ENCODE peak calls at places on chromosomes 1 and 21, in five cellular contexts. One of them, this sample, is unnamed.

GRCh38 chr1:111882986-111883560 is 106.4 kb downstream of the KCND3 start:
- DNase-seq in uterus: no peak
- DNase-seq in endodermal cell: no peak
- DNase-seq in coronary artery: no peak
- DNase-seq in epithelial cell of prostate: no peak
- DNase-seq in this sample: no peak

GRCh38 chr1:204377800-204378608 is 18.3 kb upstream of the PLEKHA6 start:
- DNase-seq in endodermal cell: peak
- DNase-seq in coronary artery: no peak
- DNase-seq in uterus: no peak
- DNase-seq in epithelial cell of prostate: no peak
- DNase-seq in this sample: no peak

GRCh38 chr1:80083892-80084291 is 1077.4 kb upstream of the ADGRL4 start:
- DNase-seq in endodermal cell: no peak
- DNase-seq in uterus: no peak
- DNase-seq in epithelial cell of prostate: no peak
- DNase-seq in coronary artery: no peak
- DNase-seq in this sample: no peak

GRCh38 chr1:182206628-182207239 is 145.2 kb upstream of the ZNF648 start:
- DNase-seq in coronary artery: peak
- DNase-seq in uterus: peak
- DNase-seq in epithelial cell of prostate: no peak
- DNase-seq in endodermal cell: no peak
- DNase-seq in this sample: no peak

GRCh38 chr1:50591598-50591997 is 168.4 kb upstream of the DMRTA2 start:
- DNase-seq in endodermal cell: no peak
- DNase-seq in coronary artery: no peak
- DNase-seq in uterus: no peak
- DNase-seq in epithelial cell of prostate: no peak
- DNase-seq in this sample: no peak

GRCh38 chr1:43671193-43671592 is 21.2 kb downstream of the KDM4A start:
- DNase-seq in coronary artery: no peak
- DNase-seq in epithelial cell of prostate: no peak
- DNase-seq in endodermal cell: no peak
- DNase-seq in uterus: no peak
- DNase-seq in this sample: no peak

GRCh38 chr1:160844447-160845232 is 18.0 kb downstream of the CD244 start:
- DNase-seq in coronary artery: no peak
- DNase-seq in uterus: no peak
- DNase-seq in epithelial cell of prostate: no peak
- DNase-seq in endodermal cell: no peak
- DNase-seq in this sample: no peak

GRCh38 chr1:6603424-6603850 is 768 bp upstream of the KLHL21 start:
- DNase-seq in endodermal cell: peak
- DNase-seq in uterus: peak
- DNase-seq in coronary artery: peak
- DNase-seq in epithelial cell of prostate: no peak
- DNase-seq in this sample: peak

GRCh38 chr1:29123871-29124365 is at the start of gene TMEM200B:
- DNase-seq in endodermal cell: peak
- DNase-seq in epithelial cell of prostate: no peak
- DNase-seq in uterus: peak
- DNase-seq in coronary artery: peak
- DNase-seq in this sample: no peak

GRCh38 chr1:91799159-91799558 is 86.8 kb downstream of the TGFBR3 start:
- DNase-seq in uterus: no peak
- DNase-seq in endodermal cell: no peak
- DNase-seq in coronary artery: no peak
- DNase-seq in epithelial cell of prostate: no peak
- DNase-seq in this sample: no peak

GRCh38 chr1:212291505-212292134 is 6.4 kb downstream of the PPP2R5A start:
- DNase-seq in endodermal cell: no peak
- DNase-seq in uterus: no peak
- DNase-seq in epithelial cell of prostate: no peak
- DNase-seq in coronary artery: no peak
- DNase-seq in this sample: no peak

GRCh38 chr1:183877321-183877720 is 72.4 kb downstream of the RGL1 start:
- DNase-seq in coronary artery: no peak
- DNase-seq in epithelial cell of prostate: no peak
- DNase-seq in uterus: peak
- DNase-seq in endodermal cell: no peak
- DNase-seq in this sample: peak

GRCh38 chr21:35578350-35578782 is 482.0 kb downstream of the SETD4 start:
- DNase-seq in coronary artery: no peak
- DNase-seq in epithelial cell of prostate: peak
- DNase-seq in uterus: no peak
- DNase-seq in endodermal cell: no peak
- DNase-seq in this sample: no peak

GRCh38 chr1:184838374-184838995 is 83.8 kb upstream of the EDEM3 start:
- DNase-seq in epithelial cell of prostate: peak
- DNase-seq in uterus: peak
- DNase-seq in coronary artery: peak
- DNase-seq in endodermal cell: no peak
- DNase-seq in this sample: no peak

GRCh38 chr1:218357893-218358232 is 12.7 kb downstream of the TGFB2 start:
- DNase-seq in endodermal cell: no peak
- DNase-seq in uterus: no peak
- DNase-seq in coronary artery: no peak
- DNase-seq in epithelial cell of prostate: no peak
- DNase-seq in this sample: no peak

GRCh38 chr1:243354511-243355153 is 98.8 kb downstream of the SDCCAG8 start:
- DNase-seq in epithelial cell of prostate: no peak
- DNase-seq in uterus: no peak
- DNase-seq in coronary artery: no peak
- DNase-seq in endodermal cell: no peak
- DNase-seq in this sample: no peak

GRCh38 chr1:2327841-2328240 is 63.5 kb downstream of the MORN1 start:
- DNase-seq in epithelial cell of prostate: no peak
- DNase-seq in endodermal cell: no peak
- DNase-seq in coronary artery: no peak
- DNase-seq in uterus: no peak
- DNase-seq in this sample: no peak

GRCh38 chr21:41318218-41318617 is 1.6 kb downstream of the FAM3B start:
- DNase-seq in uterus: no peak
- DNase-seq in epithelial cell of prostate: no peak
- DNase-seq in endodermal cell: no peak
- DNase-seq in coronary artery: no peak
- DNase-seq in this sample: no peak

GRCh38 chr1:211349730-211350129 is 23.1 kb downstream of the TRAF5 start:
- DNase-seq in uterus: no peak
- DNase-seq in coronary artery: no peak
- DNase-seq in epithelial cell of prostate: no peak
- DNase-seq in endodermal cell: peak
- DNase-seq in this sample: no peak

GRCh38 chr1:96598416-96599168 is 123.0 kb upstream of the PTBP2 start:
- DNase-seq in endodermal cell: no peak
- DNase-seq in uterus: no peak
- DNase-seq in epithelial cell of prostate: no peak
- DNase-seq in coronary artery: no peak
- DNase-seq in this sample: peak

GRCh38 chr21:16418211-16418610 is 688.4 kb downstream of the USP25 start:
- DNase-seq in uterus: no peak
- DNase-seq in epithelial cell of prostate: no peak
- DNase-seq in endodermal cell: no peak
- DNase-seq in coronary artery: no peak
- DNase-seq in this sample: no peak

GRCh38 chr1:176090766-176091165 is 116.3 kb downstream of the COP1 start:
- DNase-seq in coronary artery: no peak
- DNase-seq in epithelial cell of prostate: no peak
- DNase-seq in uterus: no peak
- DNase-seq in endodermal cell: no peak
- DNase-seq in this sample: no peak

GRCh38 chr1:16187748-16188401 is 24.6 kb downstream of the ARHGEF19 start:
- DNase-seq in endodermal cell: peak
- DNase-seq in uterus: peak
- DNase-seq in epithelial cell of prostate: peak
- DNase-seq in coronary artery: peak
- DNase-seq in this sample: peak

GRCh38 chr1:190478193-190479007 is 736 bp upstream of the BRINP3 start:
- DNase-seq in epithelial cell of prostate: peak
- DNase-seq in endodermal cell: peak
- DNase-seq in coronary artery: no peak
- DNase-seq in uterus: no peak
- DNase-seq in this sample: peak

GRCh38 chr1:228084797-228085196 is 2.3 kb downstream of the ARF1 start:
- DNase-seq in endodermal cell: no peak
- DNase-seq in epithelial cell of prostate: no peak
- DNase-seq in coronary artery: no peak
- DNase-seq in uterus: no peak
- DNase-seq in this sample: no peak

GRCh38 chr1:22325531-22326371 is 125.9 kb upstream of the ZBTB40 start:
- DNase-seq in endodermal cell: no peak
- DNase-seq in epithelial cell of prostate: no peak
- DNase-seq in coronary artery: peak
- DNase-seq in uterus: peak
- DNase-seq in this sample: no peak

GRCh38 chr1:9478021-9478420 is 61.2 kb upstream of the SLC25A33 start:
- DNase-seq in uterus: no peak
- DNase-seq in coronary artery: no peak
- DNase-seq in endodermal cell: no peak
- DNase-seq in epithelial cell of prostate: no peak
- DNase-seq in this sample: no peak

GRCh38 chr1:61227857-61228557 is 145.6 kb downstream of the NFIA start:
- DNase-seq in epithelial cell of prostate: no peak
- DNase-seq in endodermal cell: no peak
- DNase-seq in uterus: no peak
- DNase-seq in coronary artery: no peak
- DNase-seq in this sample: no peak

GRCh38 chr1:111990026-111990877 is 784 bp upstream of the KCND3 start:
- DNase-seq in coronary artery: no peak
- DNase-seq in epithelial cell of prostate: no peak
- DNase-seq in endodermal cell: peak
- DNase-seq in uterus: peak
- DNase-seq in this sample: no peak

GRCh38 chr1:200737647-200738296 is 921 bp upstream of the CAMSAP2 start:
- DNase-seq in uterus: no peak
- DNase-seq in epithelial cell of prostate: no peak
- DNase-seq in coronary artery: no peak
- DNase-seq in endodermal cell: no peak
- DNase-seq in this sample: no peak
- H3K27ac ChIP-seq in uterus: peak
- H3K27ac ChIP-seq in epithelial cell of prostate: peak
- H3K27ac ChIP-seq in coronary artery: peak
- H3K27ac ChIP-seq in endodermal cell: no peak
- H3K27ac ChIP-seq in this sample: peak

DNA sequence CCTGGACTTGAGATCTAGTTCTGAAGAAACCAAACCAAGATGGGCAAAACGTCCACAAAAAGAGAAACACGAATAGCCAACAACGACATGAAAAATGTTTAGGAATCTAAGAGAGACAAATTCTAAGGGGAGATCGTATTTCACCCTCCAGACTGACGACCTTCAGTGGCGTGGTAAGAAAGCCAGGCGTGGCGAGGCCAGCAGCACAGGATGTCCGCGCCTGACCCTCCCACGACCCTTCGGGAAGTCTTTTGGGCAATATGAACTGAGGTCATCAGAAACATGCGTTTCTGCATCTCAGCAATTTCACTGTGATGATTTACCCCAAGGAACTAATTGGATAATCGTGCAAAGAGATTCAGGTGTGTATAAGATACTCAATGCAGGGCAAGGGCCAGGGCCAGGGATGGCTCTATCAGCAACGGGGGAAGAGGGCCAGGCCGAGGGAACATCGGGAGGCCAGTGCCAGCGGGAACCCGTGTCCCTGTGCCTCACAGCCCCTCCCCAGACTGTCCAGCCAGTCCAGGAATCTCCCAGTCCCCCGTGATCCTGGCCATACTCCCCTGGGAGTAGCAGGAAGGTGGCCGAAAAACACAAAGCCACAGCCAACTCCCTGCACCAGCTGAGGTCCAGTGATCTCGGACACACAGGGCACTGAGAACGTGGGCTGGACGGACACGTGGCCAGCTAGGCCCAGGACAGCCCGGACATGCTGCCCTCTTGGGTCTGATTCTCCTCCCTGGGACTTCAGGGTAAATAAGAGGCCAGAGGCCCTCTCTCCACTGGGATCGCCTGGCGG is 53.6 kb upstream of the ADARB1 start:
- DNase-seq in coronary artery: no peak
- DNase-seq in uterus: no peak
- DNase-seq in endodermal cell: peak
- DNase-seq in epithelial cell of prostate: no peak
- DNase-seq in this sample: no peak
- H3K27ac ChIP-seq in coronary artery: peak
- H3K27ac ChIP-seq in uterus: no peak
- H3K27ac ChIP-seq in endodermal cell: no peak
- H3K27ac ChIP-seq in epithelial cell of prostate: no peak
- H3K27ac ChIP-seq in this sample: no peak

GRCh38 chr1:17869826-17870225 is 114.7 kb downstream of the ACTL8 start:
- DNase-seq in endodermal cell: no peak
- DNase-seq in uterus: no peak
- DNase-seq in coronary artery: no peak
- DNase-seq in epithelial cell of prostate: no peak
- DNase-seq in this sample: no peak

GRCh38 chr1:17862125-17862524 is 107.0 kb downstream of the ACTL8 start:
- DNase-seq in uterus: no peak
- DNase-seq in coronary artery: no peak
- DNase-seq in endodermal cell: no peak
- DNase-seq in epithelial cell of prostate: no peak
- DNase-seq in this sample: no peak

GRCh38 chr1:17866451-17867029 is 111.4 kb downstream of the ACTL8 start:
- DNase-seq in uterus: no peak
- DNase-seq in endodermal cell: no peak
- DNase-seq in epithelial cell of prostate: peak
- DNase-seq in coronary artery: no peak
- DNase-seq in this sample: no peak

GRCh38 chr1:17867470-17867869 is 112.3 kb downstream of the ACTL8 start:
- DNase-seq in coronary artery: no peak
- DNase-seq in epithelial cell of prostate: no peak
- DNase-seq in endodermal cell: no peak
- DNase-seq in uterus: no peak
- DNase-seq in this sample: no peak

GRCh38 chr1:17865912-17866311 is 110.8 kb downstream of the ACTL8 start:
- DNase-seq in coronary artery: no peak
- DNase-seq in endodermal cell: no peak
- DNase-seq in epithelial cell of prostate: no peak
- DNase-seq in uterus: no peak
- DNase-seq in this sample: no peak
- H3K27ac ChIP-seq in coronary artery: no peak
- H3K27ac ChIP-seq in endodermal cell: no peak
- H3K27ac ChIP-seq in epithelial cell of prostate: peak
- H3K27ac ChIP-seq in uterus: no peak
- H3K27ac ChIP-seq in this sample: no peak

DNA sequence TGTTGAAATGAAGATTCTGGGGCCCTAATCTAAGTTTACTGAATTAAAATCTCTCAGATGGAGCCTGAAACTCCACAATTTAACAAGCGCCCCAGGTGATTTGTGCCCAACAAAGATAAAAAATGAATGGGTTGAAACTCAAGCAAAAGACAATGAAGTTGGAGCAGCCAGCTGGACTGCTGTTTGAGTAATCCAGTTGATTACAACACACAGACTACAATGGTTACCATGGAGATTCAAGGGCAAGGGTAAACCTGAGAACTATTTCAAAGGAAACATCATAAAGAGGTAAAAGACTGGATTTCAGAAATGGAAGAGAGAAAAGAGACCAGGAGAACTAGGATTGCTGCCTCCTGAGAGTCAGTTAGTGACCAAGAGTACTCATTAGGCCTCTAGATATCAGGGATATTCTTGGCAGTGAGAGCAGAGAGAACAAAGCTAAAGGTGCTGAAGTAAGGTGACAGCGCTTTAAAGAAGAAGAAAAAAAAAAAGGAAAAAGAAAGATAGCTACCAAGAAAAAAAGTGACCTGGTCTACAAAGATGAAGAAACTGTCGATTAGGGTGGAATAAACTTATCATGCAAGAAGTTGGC is 44.5 kb downstream of the LRRC53 start:
- DNase-seq in endodermal cell: no peak
- DNase-seq in coronary artery: no peak
- DNase-seq in epithelial cell of prostate: no peak
- DNase-seq in uterus: no peak
- DNase-seq in this sample: no peak
- H3K27ac ChIP-seq in endodermal cell: peak
- H3K27ac ChIP-seq in coronary artery: no peak
- H3K27ac ChIP-seq in epithelial cell of prostate: no peak
- H3K27ac ChIP-seq in uterus: no peak
- H3K27ac ChIP-seq in this sample: no peak